ENCODE peak calls at places on chromosomes 5 and 9, in five cellular contexts. Z is stimulated activated CD4-positive, alpha-beta T cell treated with anti-CD3 and anti-CD28 coated beads, Interleukin-2, amount 100 ng/mL, for 48 hours; G is endothelial cell; N is transverse colon; X is adrenal gland. D is an unnamed sample.

GRCh38 chr5:78628260-78629024 is 20.1 kb downstream of the LHFPL2 start:
- DNase-seq in Z (no peak), G (no peak), N (no peak), X (no peak), D (no peak)

GRCh38 chr5:176781638-176782570 is 28.5 kb upstream of the UNC5A start:
- DNase-seq in Z (no peak), G (no peak), N (no peak), X (no peak), D (no peak)

GRCh38 chr5:9170026-9170425 is 375.8 kb downstream of the SEMA5A start:
- DNase-seq in Z (no peak), G (no peak), N (no peak), X (no peak), D (no peak)

GRCh38 chr5:80915716-80916115 is 44.4 kb upstream of the RASGRF2 start:
- DNase-seq in Z (no peak), G (no peak), N (no peak), X (no peak), D (no peak)

GRCh38 chr9:81563020-81563407 is 126.3 kb downstream of the TLE1 start:
- DNase-seq in Z (no peak), G (no peak), N (no peak), X (no peak), D (no peak)

GRCh38 chr5:14773588-14773987 is 98.0 kb downstream of the ANKH start:
- DNase-seq in Z (no peak), G (no peak), N (no peak), X (no peak), D (no peak)

GRCh38 chr5:95809414-95809960 is 13.0 kb downstream of the GLRX start:
- DNase-seq in Z (no peak), G (no peak), N (peak; percentile 52), X (peak; percentile 77), D (no peak)

GRCh38 chr5:134503088-134503936 is 22.2 kb upstream of the JADE2 start:
- DNase-seq in Z (peak; percentile 66), G (peak; percentile 32), N (peak; percentile 67), X (peak; percentile 90), D (no peak)

GRCh38 chr5:40627708-40628107 is 52.0 kb upstream of the PTGER4 start:
- DNase-seq in Z (no peak), G (no peak), N (no peak), X (no peak), D (no peak)

GRCh38 chr5:63962345-63962744 is at the start of gene HTR1A:
- DNase-seq in Z (no peak), G (no peak), N (no peak), X (no peak), D (no peak)